ENCODE peak calls at places on chromosomes 4 and X, in four cellular contexts. L is ovary, J is IMR-90, O is right lobe of liver. G is an unnamed sample. For H3K36me3, the result is how much of the 10 kb centered on the place peaks cover.

GRCh38 chr4:161189286-161190134 is 974.3 kb downstream of the FSTL5 start:
- DNase-seq in L (no peak), J (no peak), O (no peak), G (no peak)

GRCh38 chrX:9149831-9150230 is 115.9 kb upstream of the FAM9B start:
- DNase-seq in J (peak), L (no peak), O (no peak), G (no peak)

GRCh38 chrX:64977830-64978229 is 1.6 kb upstream of the ZC4H2 start:
- DNase-seq in O (no peak), J (peak), L (no peak), G (no peak)

GRCh38 chrX:9940397-9940796 is 26.8 kb upstream of the CLDN34 start:
- DNase-seq in J (peak), O (no peak), L (no peak), G (no peak)

GRCh38 chr4:78691971-78692814 is 84.0 kb upstream of the BMP2K start:
- DNase-seq in O (no peak), L (no peak), J (peak), G (no peak)

GRCh38 chrX:134484039-134484438 is 24.1 kb downstream of the HPRT1 start:
- DNase-seq in L (no peak), J (peak), O (no peak), G (no peak)

GRCh38 chrX:155998116-155998515 is 620 bp downstream of the IL9R start:
- DNase-seq in J (no peak), O (no peak), L (no peak), G (no peak)

GRCh38 chrX:38970074-38970473 is 168.8 kb downstream of the MID1IP1 start:
- DNase-seq in J (no peak), O (no peak), L (no peak), G (no peak)

GRCh38 chrX:2237976-2238375 is 262.8 kb downstream of the DHRSX start:
- DNase-seq in L (no peak), J (no peak), O (no peak), G (no peak)

GRCh38 chr4:174210354-174210753 is 73.1 kb downstream of the FBXO8 start:
- DNase-seq in J (no peak), L (no peak), O (no peak), G (no peak)

GRCh38 chr4:76993787-76994641 is 44.5 kb downstream of the SEPTIN11 start:
- DNase-seq in L (no peak), J (no peak), O (no peak), G (no peak)

GRCh38 chr4:156790866-156791265 is 180.7 kb downstream of the PDGFC start:
- DNase-seq in L (no peak), O (no peak), J (peak), G (no peak)

GRCh38 chr4:8051644-8052043 is 107.0 kb downstream of the ABLIM2 start:
- DNase-seq in O (no peak), L (no peak), J (no peak), G (no peak)

GRCh38 chrX:19836337-19836736 is 51.1 kb downstream of the SH3KBP1 start:
- DNase-seq in O (no peak), L (no peak), J (no peak), G (no peak)

GRCh38 chrX:39898147-39898546 is 199.6 kb downstream of the BCOR start:
- DNase-seq in J (no peak), L (no peak), O (no peak), G (no peak)

GRCh38 chrX:103310592-103311400 is at the start of gene BEX2:
- DNase-seq in O (peak), L (peak), J (no peak), G (no peak)

GRCh38 chr4:123299212-123299651 is 97.4 kb upstream of the SPRY1 start:
- DNase-seq in L (no peak), J (peak), O (no peak), G (no peak)

GRCh38 chr4:17619416-17620105 is 5.1 kb downstream of the MED28 start:
- DNase-seq in L (no peak), O (no peak), J (peak), G (no peak)
- H3K27ac ChIP-seq in L (no peak), O (no peak), J (peak), G (peak)

GRCh38 chrX:53398216-53398615 is 24.2 kb downstream of the SMC1A start:
- DNase-seq in L (no peak), O (no peak), J (no peak), G (no peak)

GRCh38 chrX:53395605-53396298 is 26.7 kb downstream of the SMC1A start:
- DNase-seq in L (no peak), J (no peak), O (no peak), G (no peak)
- H3K36me3 ChIP-seq in L (under half), J (under half), O (under half), G (under half)

DNA sequence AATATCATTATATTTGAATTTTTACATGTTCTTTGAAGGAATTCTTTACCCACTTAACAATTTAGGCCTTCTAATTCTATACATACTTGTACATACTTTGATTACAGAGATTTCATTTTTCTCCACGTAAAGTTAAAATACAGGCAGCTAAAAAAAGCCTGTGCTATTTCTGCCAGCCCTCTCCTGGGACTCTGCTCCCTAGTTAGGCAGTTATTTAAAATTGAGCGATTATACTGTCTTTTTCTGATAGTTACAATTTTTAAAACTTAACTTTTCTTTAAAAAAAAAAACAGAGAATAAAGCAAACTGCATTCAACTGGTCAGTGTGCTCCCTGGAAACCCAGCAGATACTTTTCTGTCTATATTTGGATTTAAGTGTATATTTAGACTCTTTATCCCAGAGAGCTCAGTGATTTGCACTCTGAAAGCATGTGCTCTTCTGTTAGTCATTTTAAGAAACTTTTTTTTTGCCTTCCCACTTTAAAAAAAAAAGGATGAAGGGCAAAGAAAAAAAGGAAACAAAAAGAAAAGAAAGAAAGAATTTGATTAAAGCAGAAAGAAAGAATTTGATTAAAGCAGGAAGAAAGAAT is 18.1 kb upstream of the FAM241A start:
- DNase-seq in J (peak), L (no peak), O (no peak), G (no peak)
- H3K4me3 ChIP-seq in J (no peak), L (no peak), O (no peak), G (no peak)

GRCh38 chr4:932713-933070 is 432 bp downstream of the TMEM175 start:
- DNase-seq in O (no peak), L (peak), J (peak), G (no peak)
- H3K27ac ChIP-seq in O (peak), L (peak), J (peak), G (peak)

GRCh38 chr4:134905061-134905460 is 703.5 kb upstream of the PABPC4L start:
- DNase-seq in J (no peak), O (no peak), L (no peak), G (no peak)
- H3K36me3 ChIP-seq in J (under half), O (under half), L (under half), G (under half)

G was measured in right atrium auricular region.